ENCODE peak calls at places on chromosomes 4 and X, in four cellular contexts. One of them, this sample, is unnamed.

GRCh38 chr4:72500214-72500613 is 68.8 kb downstream of the ADAMTS3 start:
- DNase-seq in lung: no peak
- DNase-seq in activated CD8-positive, alpha-beta T cell treated with anti-CD3 and anti-CD28 coated beads for 36 hours: no peak
- DNase-seq in mucosa of descending colon: no peak
- DNase-seq in this sample: no peak

GRCh38 chr4:38769441-38770210 is 13.2 kb downstream of the TLR10 start:
- DNase-seq in lung: no peak
- DNase-seq in activated CD8-positive, alpha-beta T cell treated with anti-CD3 and anti-CD28 coated beads for 36 hours: no peak
- DNase-seq in mucosa of descending colon: no peak
- DNase-seq in this sample: no peak

GRCh38 chr4:98514930-98515809 is 143.2 kb downstream of the TSPAN5 start:
- DNase-seq in lung: no peak
- DNase-seq in activated CD8-positive, alpha-beta T cell treated with anti-CD3 and anti-CD28 coated beads for 36 hours: no peak
- DNase-seq in mucosa of descending colon: no peak
- DNase-seq in this sample: no peak

GRCh38 chr4:87499415-87500106 is 29.6 kb downstream of the SPARCL1 start:
- DNase-seq in lung: no peak
- DNase-seq in activated CD8-positive, alpha-beta T cell treated with anti-CD3 and anti-CD28 coated beads for 36 hours: no peak
- DNase-seq in mucosa of descending colon: no peak
- DNase-seq in this sample: no peak

GRCh38 chrX:17535229-17535628 is 160.2 kb downstream of the NHS start:
- DNase-seq in lung: no peak
- DNase-seq in activated CD8-positive, alpha-beta T cell treated with anti-CD3 and anti-CD28 coated beads for 36 hours: peak; percentile 62
- DNase-seq in mucosa of descending colon: no peak
- DNase-seq in this sample: no peak

GRCh38 chrX:48540015-48540350 is 469 bp downstream of the TBC1D25 start:
- DNase-seq in lung: no peak
- DNase-seq in activated CD8-positive, alpha-beta T cell treated with anti-CD3 and anti-CD28 coated beads for 36 hours: peak; percentile 63
- DNase-seq in mucosa of descending colon: no peak
- DNase-seq in this sample: peak; percentile 21

GRCh38 chr4:103443324-103443723 is 245.2 kb upstream of the CENPE start:
- DNase-seq in lung: no peak
- DNase-seq in activated CD8-positive, alpha-beta T cell treated with anti-CD3 and anti-CD28 coated beads for 36 hours: no peak
- DNase-seq in mucosa of descending colon: no peak
- DNase-seq in this sample: no peak

GRCh38 chrX:39969826-39970569 is 127.8 kb downstream of the BCOR start:
- DNase-seq in lung: no peak
- DNase-seq in activated CD8-positive, alpha-beta T cell treated with anti-CD3 and anti-CD28 coated beads for 36 hours: no peak
- DNase-seq in mucosa of descending colon: no peak
- DNase-seq in this sample: no peak

GRCh38 chr4:105186701-105187158 is 40.1 kb downstream of the TET2 start:
- DNase-seq in lung: no peak
- DNase-seq in activated CD8-positive, alpha-beta T cell treated with anti-CD3 and anti-CD28 coated beads for 36 hours: no peak
- DNase-seq in mucosa of descending colon: no peak
- DNase-seq in this sample: no peak

GRCh38 chrX:49627030-49627777 is 28.4 kb downstream of the GAGE1 start:
- DNase-seq in lung: no peak
- DNase-seq in activated CD8-positive, alpha-beta T cell treated with anti-CD3 and anti-CD28 coated beads for 36 hours: peak; percentile 31
- DNase-seq in mucosa of descending colon: no peak
- DNase-seq in this sample: no peak

This sample was measured in T-helper 22 cell.